ENCODE peak calls at places on chromosomes 1 and 21, in six cellular contexts. One of them, this sample, is unnamed.

GRCh38 chr1:65229201-65229600 is 80.1 kb upstream of the DNAJC6 start:
- DNase-seq in NCI-H2081: no peak
- DNase-seq in lung: no peak
- DNase-seq in T-helper 17 cell: no peak
- DNase-seq in upper lobe of right lung: no peak
- DNase-seq in ovary: no peak
- DNase-seq in this sample: no peak

GRCh38 chr1:60994369-60994768 is 88.0 kb upstream of the NFIA start:
- DNase-seq in ovary: no peak
- DNase-seq in NCI-H2081: no peak
- DNase-seq in lung: no peak
- DNase-seq in T-helper 17 cell: no peak
- DNase-seq in upper lobe of right lung: no peak
- DNase-seq in this sample: no peak

GRCh38 chr1:32895325-32896215 is 5.6 kb downstream of the TMEM54 start:
- DNase-seq in NCI-H2081: no peak
- DNase-seq in lung: no peak
- DNase-seq in ovary: no peak
- DNase-seq in upper lobe of right lung: peak; percentile 58
- DNase-seq in T-helper 17 cell: no peak
- DNase-seq in this sample: no peak

GRCh38 chr1:227736814-227737432 is 1.7 kb downstream of the SNAP47 start:
- DNase-seq in lung: no peak
- DNase-seq in NCI-H2081: no peak
- DNase-seq in ovary: no peak
- DNase-seq in upper lobe of right lung: no peak
- DNase-seq in T-helper 17 cell: no peak
- DNase-seq in this sample: no peak

GRCh38 chr1:219954052-219954451 is 25.7 kb upstream of the SLC30A10 start:
- DNase-seq in ovary: no peak
- DNase-seq in upper lobe of right lung: no peak
- DNase-seq in T-helper 17 cell: no peak
- DNase-seq in lung: no peak
- DNase-seq in NCI-H2081: no peak
- DNase-seq in this sample: no peak

GRCh38 chr1:167207940-167208623 is 12.6 kb upstream of the POU2F1 start:
- DNase-seq in NCI-H2081: no peak
- DNase-seq in upper lobe of right lung: no peak
- DNase-seq in lung: no peak
- DNase-seq in T-helper 17 cell: no peak
- DNase-seq in ovary: no peak
- DNase-seq in this sample: no peak

GRCh38 chr1:35883681-35884155 is 709 bp downstream of the AGO1 start:
- DNase-seq in T-helper 17 cell: peak; percentile 19
- DNase-seq in NCI-H2081: peak; percentile 73
- DNase-seq in ovary: peak; percentile 78
- DNase-seq in upper lobe of right lung: peak; percentile 80
- DNase-seq in lung: peak; percentile 29
- DNase-seq in this sample: peak; percentile 26

GRCh38 chr1:237041795-237042466 is at the start of gene RYR2:
- DNase-seq in lung: no peak
- DNase-seq in upper lobe of right lung: no peak
- DNase-seq in NCI-H2081: peak; percentile 68
- DNase-seq in ovary: peak; percentile 70
- DNase-seq in T-helper 17 cell: no peak
- DNase-seq in this sample: no peak

GRCh38 chr1:247358920-247359319 is 27.3 kb upstream of the ZNF496 start:
- DNase-seq in T-helper 17 cell: no peak
- DNase-seq in upper lobe of right lung: no peak
- DNase-seq in lung: no peak
- DNase-seq in ovary: no peak
- DNase-seq in NCI-H2081: no peak
- DNase-seq in this sample: no peak

GRCh38 chr1:231357831-231358354 is 19.8 kb downstream of the SPRTN start:
- DNase-seq in NCI-H2081: peak; percentile 52
- DNase-seq in lung: peak; percentile 44
- DNase-seq in upper lobe of right lung: no peak
- DNase-seq in ovary: no peak
- DNase-seq in T-helper 17 cell: no peak
- DNase-seq in this sample: peak; percentile 27

GRCh38 chr1:21331752-21332480 is 41.7 kb upstream of the ECE1 start:
- DNase-seq in lung: no peak
- DNase-seq in T-helper 17 cell: no peak
- DNase-seq in upper lobe of right lung: no peak
- DNase-seq in NCI-H2081: no peak
- DNase-seq in ovary: no peak
- DNase-seq in this sample: no peak

GRCh38 chr1:169698976-169699375 is 12.4 kb downstream of the SELL start:
- DNase-seq in upper lobe of right lung: no peak
- DNase-seq in ovary: no peak
- DNase-seq in NCI-H2081: no peak
- DNase-seq in T-helper 17 cell: no peak
- DNase-seq in lung: no peak
- DNase-seq in this sample: no peak

GRCh38 chr21:33751120-33751519 is 108.8 kb downstream of the ITSN1 start:
- DNase-seq in lung: no peak
- DNase-seq in T-helper 17 cell: no peak
- DNase-seq in upper lobe of right lung: no peak
- DNase-seq in NCI-H2081: no peak
- DNase-seq in ovary: no peak
- DNase-seq in this sample: no peak

GRCh38 chr1:7473223-7474142 is 297.6 kb upstream of the VAMP3 start:
- DNase-seq in ovary: no peak
- DNase-seq in T-helper 17 cell: no peak
- DNase-seq in upper lobe of right lung: peak; percentile 78
- DNase-seq in lung: peak; percentile 60
- DNase-seq in NCI-H2081: no peak
- DNase-seq in this sample: no peak

GRCh38 chr1:109728870-109729269 is 12.0 kb downstream of the GSTM3 start:
- DNase-seq in T-helper 17 cell: no peak
- DNase-seq in lung: no peak
- DNase-seq in NCI-H2081: no peak
- DNase-seq in ovary: no peak
- DNase-seq in upper lobe of right lung: no peak
- DNase-seq in this sample: no peak

GRCh38 chr1:52955129-52955970 is 28.3 kb downstream of the SCP2 start:
- DNase-seq in ovary: no peak
- DNase-seq in lung: no peak
- DNase-seq in NCI-H2081: peak; percentile 29
- DNase-seq in upper lobe of right lung: no peak
- DNase-seq in T-helper 17 cell: no peak
- DNase-seq in this sample: no peak

GRCh38 chr1:236343246-236343862 is 50.7 kb upstream of the EDARADD start:
- DNase-seq in ovary: no peak
- DNase-seq in lung: no peak
- DNase-seq in NCI-H2081: no peak
- DNase-seq in T-helper 17 cell: no peak
- DNase-seq in upper lobe of right lung: no peak
- DNase-seq in this sample: no peak

GRCh38 chr1:101006553-101006952 is 19.0 kb downstream of the DPH5 start:
- DNase-seq in upper lobe of right lung: no peak
- DNase-seq in NCI-H2081: no peak
- DNase-seq in ovary: no peak
- DNase-seq in T-helper 17 cell: no peak
- DNase-seq in lung: no peak
- DNase-seq in this sample: no peak

GRCh38 chr1:61083014-61083798 is 845 bp downstream of the NFIA start:
- DNase-seq in upper lobe of right lung: peak; percentile 75
- DNase-seq in NCI-H2081: no peak
- DNase-seq in T-helper 17 cell: no peak
- DNase-seq in ovary: peak; percentile 59
- DNase-seq in lung: no peak
- DNase-seq in this sample: no peak

GRCh38 chr21:16797530-16797929 is 715.3 kb upstream of the CXADR start:
- DNase-seq in T-helper 17 cell: no peak
- DNase-seq in upper lobe of right lung: no peak
- DNase-seq in lung: no peak
- DNase-seq in ovary: no peak
- DNase-seq in NCI-H2081: no peak
- DNase-seq in this sample: no peak

GRCh38 chr1:51557168-51557567 is 38.1 kb upstream of the EPS15 start:
- DNase-seq in ovary: no peak
- DNase-seq in lung: no peak
- DNase-seq in NCI-H2081: no peak
- DNase-seq in upper lobe of right lung: no peak
- DNase-seq in T-helper 17 cell: no peak
- DNase-seq in this sample: no peak

GRCh38 chr1:40925834-40926403 is 53.6 kb upstream of the CTPS1 start:
- DNase-seq in NCI-H2081: no peak
- DNase-seq in T-helper 17 cell: no peak
- DNase-seq in lung: no peak
- DNase-seq in upper lobe of right lung: peak; percentile 2
- DNase-seq in ovary: no peak
- DNase-seq in this sample: no peak

This sample was measured in NCI-H526 treated with DMSO at 0.1 percent for 48 hours.